ENCODE peak calls at places on chromosomes 11 and 22, in six cellular contexts. T, R, W, J, P and M are unnamed samples.

GRCh38 chr11:130464289-130464812 is 15.9 kb downstream of the ADAMTS15 start:
- DNase-seq in T (no peak), R (no peak), W (no peak), J (no peak), P (no peak), M (no peak)

GRCh38 chr11:109112748-109113378 is 309.1 kb upstream of the C11orf87 start:
- DNase-seq in T (no peak), R (no peak), W (no peak), J (no peak), P (no peak), M (no peak)

GRCh38 chr11:15289718-15290117 is 175.0 kb downstream of the INSC start:
- DNase-seq in T (no peak), R (no peak), W (no peak), J (no peak), P (no peak), M (no peak)

GRCh38 chr11:123429851-123430735 is at the start of gene GRAMD1B:
- DNase-seq in T (no peak), R (peak; percentile 6), W (peak; percentile 81), J (peak; percentile 63), P (peak; percentile 85), M (peak; percentile 66)

GRCh38 chr11:61647529-61647928 is 32.7 kb upstream of the DAGLA start:
- DNase-seq in T (no peak), R (no peak), W (no peak), J (no peak), P (no peak), M (no peak)

GRCh38 chr11:57566564-57567209 is 785 bp downstream of the UBE2L6 start:
- DNase-seq in T (no peak), R (no peak), W (no peak), J (no peak), P (peak; percentile 27), M (no peak)

GRCh38 chr22:17108256-17109112 is 12.7 kb downstream of the TMEM121B start:
- DNase-seq in T (no peak), R (no peak), W (peak; percentile 78), J (no peak), P (no peak), M (no peak)

GRCh38 chr22:32623943-32624342 is 149.3 kb downstream of the FBXO7 start:
- DNase-seq in T (peak; percentile 72), R (no peak), W (peak; percentile 83), J (no peak), P (no peak), M (no peak)

GRCh38 chr11:70122490-70123198 is 44.5 kb downstream of the ANO1 start:
- DNase-seq in T (no peak), R (no peak), W (no peak), J (no peak), P (no peak), M (no peak)

GRCh38 chr11:40514124-40514523 is 945.3 kb downstream of the LRRC4C start:
- DNase-seq in T (no peak), R (no peak), W (no peak), J (no peak), P (no peak), M (no peak)

GRCh38 chr22:28799125-28799833 is 1.1 kb downstream of the XBP1 start:
- DNase-seq in T (peak; percentile 50), R (peak; percentile 68), W (no peak), J (no peak), P (peak; percentile 57), M (no peak)

GRCh38 chr11:124108158-124108557 is 7.1 kb upstream of the VWA5A start:
- DNase-seq in T (no peak), R (peak; percentile 5), W (no peak), J (no peak), P (peak; percentile 25), M (no peak)

GRCh38 chr22:29555065-29555644 is 1.6 kb upstream of the THOC5 start:
- DNase-seq in T (no peak), R (peak; percentile 84), W (no peak), J (no peak), P (no peak), M (no peak)

GRCh38 chr11:115462004-115462541 is 42.1 kb downstream of the CADM1 start:
- DNase-seq in T (no peak), R (no peak), W (no peak), J (no peak), P (no peak), M (no peak)

GRCh38 chr11:95736268-95737208 is 53.0 kb downstream of the FAM76B start:
- DNase-seq in T (no peak), R (no peak), W (no peak), J (no peak), P (no peak), M (no peak)

GRCh38 chr22:25754527-25755202 is 12.7 kb downstream of the MYO18B start:
- DNase-seq in T (no peak), R (peak; percentile 94), W (peak; percentile 96), J (no peak), P (no peak), M (no peak)